ENCODE peak calls at places on chromosomes 3 and 15, in nine cellular contexts. K is A549, M is prostate gland, Y is heart left ventricle, P is breast epithelium, T is IMR-90, D is adrenal gland, B is esophagus muscularis mucosa, A is sigmoid colon. G is an unnamed sample.

GRCh38 chr3:183991403-183991802 is 26.3 kb downstream of the ABCC5 start:
- DNase-seq in K (no peak), M (no peak), Y (no peak), P (no peak), T (no peak), D (no peak), B (no peak), A (no peak), G (no peak)

GRCh38 chr3:113531826-113532697 is at the start of gene SIDT1:
- DNase-seq in K (peak; percentile 31), M (peak; percentile 69), Y (no peak), P (no peak), T (no peak), D (peak; percentile 33), B (no peak), A (no peak), G (peak; percentile 77)

GRCh38 chr3:27431116-27431515 is 53.1 kb downstream of the SLC4A7 start:
- DNase-seq in K (peak; percentile 23), M (peak; percentile 54), Y (no peak), P (peak; percentile 39), T (peak; percentile 99), D (no peak), B (no peak), A (peak; percentile 67), G (no peak)

GRCh38 chr3:189690672-189691071 is 59.5 kb downstream of the TP63 start:
- DNase-seq in K (no peak), M (no peak), Y (no peak), P (no peak), T (no peak), D (no peak), B (no peak), A (no peak), G (no peak)

GRCh38 chr15:88834211-88834812 is 31.1 kb downstream of the ACAN start:
- DNase-seq in K (peak; percentile 57), M (no peak), Y (peak; percentile 56), P (no peak), T (peak; percentile 63), D (peak; percentile 49), B (no peak), A (no peak), G (peak; percentile 24)

GRCh38 chr3:137105277-137105977 is 147.6 kb downstream of the IL20RB start:
- DNase-seq in K (peak; percentile 29), M (peak; percentile 24), Y (no peak), P (no peak), T (peak; percentile 62), D (peak; percentile 28), B (no peak), A (no peak), G (no peak)

GRCh38 chr15:38624248-38625214 is 59.9 kb upstream of the RASGRP1 start:
- DNase-seq in K (no peak), M (no peak), Y (no peak), P (no peak), T (no peak), D (no peak), B (no peak), A (no peak), G (no peak)

GRCh38 chr15:59138243-59138642 is 33.3 kb downstream of the CCNB2 start:
- DNase-seq in K (peak; percentile 83), M (peak; percentile 41), Y (peak; percentile 36), P (no peak), T (peak; percentile 22), D (peak; percentile 48), B (no peak), A (no peak), G (peak; percentile 59)

GRCh38 chr15:101391981-101392566 is 97.0 kb upstream of the SNRPA1 start:
- DNase-seq in K (no peak), M (no peak), Y (no peak), P (no peak), T (no peak), D (no peak), B (no peak), A (no peak), G (no peak)

GRCh38 chr3:163490119-163490518 is 1588.2 kb downstream of the SI start:
- DNase-seq in K (peak; percentile 2), M (no peak), Y (no peak), P (no peak), T (no peak), D (peak; percentile 53), B (no peak), A (no peak), G (peak; percentile 15)

GRCh38 chr3:107561980-107562379 is 39.2 kb downstream of the BBX start:
- DNase-seq in K (no peak), M (no peak), Y (no peak), P (no peak), T (peak; percentile 85), D (no peak), B (no peak), A (no peak), G (no peak)

GRCh38 chr3:23712656-23713559 is 92.8 kb upstream of the UBE2E1 start:
- DNase-seq in K (no peak), M (no peak), Y (peak; percentile 56), P (no peak), T (peak; percentile 96), D (peak; percentile 34), B (no peak), A (peak; percentile 83), G (peak; percentile 16)

GRCh38 chr3:57942366-57942765 is 65.9 kb upstream of the FLNB start:
- DNase-seq in K (no peak), M (no peak), Y (no peak), P (no peak), T (no peak), D (no peak), B (no peak), A (no peak), G (no peak)

GRCh38 chr3:100416863-100417262 is 15.5 kb downstream of the LNP1 start:
- DNase-seq in K (no peak), M (no peak), Y (no peak), P (no peak), T (no peak), D (no peak), B (no peak), A (no peak), G (no peak)

DNA sequence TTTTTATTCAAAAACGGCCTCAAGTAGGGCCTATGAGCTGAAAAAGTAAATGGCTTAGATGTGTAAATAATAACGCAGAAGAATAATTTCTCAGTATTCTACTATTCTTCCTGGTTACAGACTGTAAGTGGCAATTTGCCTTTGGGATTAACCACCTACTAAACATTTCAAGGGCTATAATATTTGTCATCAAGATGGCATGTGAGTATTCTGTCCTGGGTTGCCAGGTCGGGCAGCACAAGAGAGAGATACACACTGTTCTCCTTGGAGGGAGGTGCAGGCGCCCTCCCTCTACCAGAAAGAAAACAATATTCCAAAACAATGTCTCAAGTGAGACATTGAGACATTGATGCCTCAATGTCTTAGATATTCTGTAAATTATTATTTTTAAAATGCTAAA is 278.4 kb downstream of the OCA2 start:
- DNase-seq in K (no peak), M (no peak), Y (no peak), P (no peak), T (no peak), D (no peak), B (peak; percentile 70), A (no peak), G (no peak)
- H3K27ac ChIP-seq in K (no peak overlapping the region), M (no peak overlapping the region), Y (no peak overlapping the region), P (no peak overlapping the region), T (no peak overlapping the region), D (no peak overlapping the region), B (no peak overlapping the region), A (no peak overlapping the region), G (no peak overlapping the region)

GRCh38 chr3:52819936-52820335 is 10.5 kb downstream of the ITIH4 start:
- DNase-seq in K (no peak), M (no peak), Y (no peak), P (no peak), T (no peak), D (no peak), B (no peak), A (no peak), G (no peak)

GRCh38 chr3:52822363-52822762 is 8.1 kb downstream of the ITIH4 start:
- DNase-seq in K (no peak), M (no peak), Y (no peak), P (no peak), T (no peak), D (no peak), B (no peak), A (no peak), G (no peak)

GRCh38 chr3:52824037-52824436 is 6.4 kb downstream of the ITIH4 start:
- DNase-seq in K (no peak), M (no peak), Y (no peak), P (no peak), T (no peak), D (no peak), B (no peak), A (no peak), G (no peak)

GRCh38 chr3:52817860-52818259 is 12.6 kb downstream of the ITIH4 start:
- DNase-seq in K (no peak), M (no peak), Y (no peak), P (no peak), T (no peak), D (no peak), B (no peak), A (no peak), G (no peak)

GRCh38 chr3:52820741-52821140 is 9.7 kb downstream of the ITIH4 start:
- DNase-seq in K (peak; percentile 40), M (no peak), Y (no peak), P (no peak), T (peak; percentile 6), D (no peak), B (no peak), A (no peak), G (no peak)
- H3K4me1 ChIP-seq in K (no peaks in the 10 kb centered on the region), M (no peaks in the 10 kb centered on the region), Y (no peaks in the 10 kb centered on the region), P (no peaks in the 10 kb centered on the region), T (no peaks in the 10 kb centered on the region), D (no peaks in the 10 kb centered on the region), B (no peaks in the 10 kb centered on the region), A (no peaks in the 10 kb centered on the region), G (no peaks in the 10 kb centered on the region)

GRCh38 chr3:155870945-155871745 is 695 bp downstream of the GMPS start:
- DNase-seq in K (peak; percentile 50), M (peak; percentile 45), Y (peak; percentile 66), P (peak; percentile 34), T (no peak), D (peak; percentile 65), B (no peak), A (peak; percentile 82), G (peak; percentile 64)
- TF ChIP-seq POLR2A in K (no peak), M (peak; percentile 25), Y (no peak), P (no peak), T (no peak), D (peak; percentile 39), B (no peak), A (no peak), G (no peak)

DNA sequence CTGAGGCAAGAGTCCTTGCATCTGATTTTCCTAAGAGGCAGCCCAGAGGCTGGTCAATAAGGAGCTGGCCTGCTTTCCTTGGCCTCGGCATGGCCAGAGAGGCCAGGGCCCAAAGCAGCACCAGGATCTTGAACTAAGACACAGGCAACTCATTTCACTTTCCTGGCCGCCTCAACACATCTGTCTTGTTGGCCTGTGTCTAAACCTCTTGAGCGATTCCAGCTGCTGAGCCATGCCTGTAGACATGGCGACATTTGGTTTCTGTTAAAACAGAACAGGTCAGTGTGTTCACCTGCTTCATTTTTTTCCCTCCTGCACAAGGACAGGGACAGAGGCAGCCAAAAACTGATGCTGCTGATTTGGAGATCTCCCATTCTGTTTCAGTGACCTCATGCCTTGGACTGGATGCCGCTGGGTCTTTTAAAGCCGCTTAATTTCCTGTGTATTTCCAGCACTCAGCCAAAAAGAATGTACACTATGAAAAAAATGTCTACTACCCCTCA is 266.6 kb upstream of the ICE2 start:
- DNase-seq in K (no peak), M (no peak), Y (peak; percentile 76), P (no peak), T (peak; percentile 30), D (peak; percentile 43), B (peak; percentile 94), A (peak; percentile 93), G (peak; percentile 25)
- H3K27ac ChIP-seq in K (no peak overlapping the region), M (no peak overlapping the region), Y (peak overlapping the region; percentile 40), P (no peak overlapping the region), T (no peak overlapping the region), D (no peak overlapping the region), B (peak overlapping the region; percentile 45), A (peak overlapping the region; percentile 62), G (peak overlapping the region; percentile 11)

GRCh38 chr3:111588527-111588926 is 6.6 kb downstream of the ZBED2 start:
- DNase-seq in K (no peak), M (no peak), Y (no peak), P (no peak), T (peak; percentile 35), D (no peak), B (no peak), A (no peak), G (no peak)
- H3K4me1 ChIP-seq in K (peaks cover 90% of the 10 kb centered on the region), M (no peaks in the 10 kb centered on the region), Y (no peaks in the 10 kb centered on the region), P (no peaks in the 10 kb centered on the region), T (peaks cover 13% of the 10 kb centered on the region), D (no peaks in the 10 kb centered on the region), B (no peaks in the 10 kb centered on the region), A (no peaks in the 10 kb centered on the region), G (no peaks in the 10 kb centered on the region)

G was measured in transverse colon.